ENCODE peak calls at places on chromosomes 3 and 15, in seven cellular contexts. S, G, I, D, J, N and F are unnamed samples.
A peak's percentile ranks its signal among the peaks of the same experiment; 100 is the strongest.

GRCh38 chr3:10419637-10420232 is 85.7 kb downstream of the ATP2B2 start:
- DNase-seq in J (no peak), N (no peak), S (no peak), D (no peak), G (no peak), I (peak; percentile 24), F (no peak)

GRCh38 chr3:13556214-13556613 is 7.3 kb downstream of the FBLN2 start:
- DNase-seq in I (no peak), G (no peak), D (no peak), N (no peak), J (no peak), S (no peak), F (no peak)

GRCh38 chr3:39531681-39532080 is 64.2 kb downstream of the MOBP start:
- DNase-seq in N (no peak), J (no peak), I (no peak), D (no peak), G (no peak), S (no peak), F (peak; percentile 4)

GRCh38 chr3:43960448-43960840 is 269.7 kb downstream of the ABHD5 start:
- DNase-seq in D (no peak), G (no peak), N (no peak), I (no peak), S (no peak), J (no peak), F (peak; percentile 36)

GRCh38 chr3:187946031-187946691 is 200.9 kb upstream of the BCL6 start:
- DNase-seq in N (no peak), G (no peak), D (no peak), I (no peak), S (no peak), J (no peak), F (no peak)

GRCh38 chr3:127812151-127812550 is 10.2 kb downstream of the MGLL start:
- DNase-seq in D (no peak), S (no peak), I (no peak), N (no peak), G (no peak), J (no peak), F (no peak)

GRCh38 chr15:95365615-95366107 is 964.8 kb upstream of the NR2F2 start:
- DNase-seq in J (no peak), S (no peak), G (no peak), N (no peak), D (no peak), I (no peak), F (peak; percentile 93)

GRCh38 chr3:30655187-30655812 is 48.9 kb downstream of the TGFBR2 start:
- DNase-seq in D (no peak), N (no peak), G (no peak), J (no peak), S (no peak), I (no peak), F (peak; percentile 40)

GRCh38 chr15:56772868-56773639 is 39.7 kb upstream of the ZNF280D start:
- DNase-seq in N (no peak), J (no peak), S (peak; percentile 26), I (no peak), G (no peak), D (no peak), F (no peak)

GRCh38 chr3:141336672-141337522 is 31.4 kb upstream of the ZBTB38 start:
- DNase-seq in S (no peak), J (no peak), G (no peak), I (no peak), D (no peak), N (no peak), F (peak; percentile 43)

GRCh38 chr3:36380171-36381031 is at the start of gene STAC:
- DNase-seq in I (no peak), D (peak; percentile 40), J (no peak), G (peak; percentile 34), S (peak; percentile 3), N (no peak), F (no peak)

GRCh38 chr3:170007031-170007663 is 30.6 kb upstream of the GPR160 start:
- DNase-seq in N (no peak), I (peak; percentile 3), J (no peak), G (peak; percentile 30), D (no peak), S (no peak), F (peak; percentile 89)

GRCh38 chr15:69992326-69992725 is 105.4 kb downstream of the TLE3 start:
- DNase-seq in N (no peak), S (no peak), J (no peak), G (no peak), D (no peak), I (no peak), F (no peak)

GRCh38 chr3:10280177-10280529 is 12.6 kb downstream of the GHRL start:
- DNase-seq in G (no peak), D (no peak), J (no peak), S (no peak), I (no peak), N (no peak), F (no peak)

GRCh38 chr15:44662478-44663409 is 718 bp downstream of the SPG11 start:
- DNase-seq in N (peak; percentile 51), I (peak; percentile 85), G (peak; percentile 61), S (peak; percentile 80), J (peak; percentile 81), D (peak; percentile 45), F (peak; percentile 87)

GRCh38 chr3:126554560-126555525 is 3.9 kb downstream of the C3orf22 start:
- DNase-seq in J (peak; percentile 7), G (no peak), N (no peak), I (no peak), S (no peak), D (peak; percentile 7), F (no peak)

GRCh38 chr3:132268956-132269355 is 48.3 kb upstream of the ACP3 start:
- DNase-seq in D (no peak), S (no peak), G (no peak), J (no peak), N (no peak), I (no peak), F (peak; percentile 58)

GRCh38 chr3:111128884-111129283 is 57.3 kb downstream of the NECTIN3 start:
- DNase-seq in D (no peak), S (no peak), N (no peak), G (no peak), I (no peak), J (no peak), F (no peak)

GRCh38 chr15:61095804-61096506 is 133.1 kb downstream of the RORA start:
- DNase-seq in D (no peak), S (no peak), J (no peak), N (no peak), G (no peak), I (no peak), F (no peak)

GRCh38 chr3:129653019-129653418 is 46.5 kb upstream of the PLXND1 start:
- DNase-seq in I (no peak), S (no peak), N (no peak), D (no peak), G (no peak), J (no peak), F (no peak)

GRCh38 chr3:174651951-174652350 is 207.2 kb upstream of the NAALADL2 start:
- DNase-seq in G (no peak), S (no peak), N (peak; percentile 2), I (no peak), D (no peak), J (no peak), F (no peak)

GRCh38 chr3:26091096-26091495 is 301.2 kb downstream of the OXSM start:
- DNase-seq in N (no peak), I (no peak), G (no peak), D (no peak), S (no peak), J (no peak), F (no peak)

GRCh38 chr3:134239538-134239937 is 11.1 kb downstream of the RYK start:
- DNase-seq in S (no peak), N (no peak), I (no peak), J (no peak), G (no peak), D (no peak), F (no peak)

GRCh38 chr3:141429371-141430035 is 57.3 kb upstream of the RASA2 start:
- DNase-seq in G (no peak), I (no peak), S (no peak), J (no peak), N (no peak), D (no peak), F (no peak)

GRCh38 chr3:139778884-139779283 is 101.1 kb upstream of the NMNAT3 start:
- DNase-seq in S (peak; percentile 18), J (no peak), I (no peak), G (no peak), N (no peak), D (no peak), F (no peak)

GRCh38 chr15:85795669-85796305 is 1.1 kb upstream of the KLHL25 start:
- DNase-seq in J (peak; percentile 59), S (no peak), G (no peak), I (no peak), D (no peak), N (no peak), F (no peak)

GRCh38 chr15:100918690-100919480 is at the start of gene LRRK1:
- DNase-seq in I (no peak), J (no peak), D (no peak), S (peak; percentile 69), G (peak; percentile 51), N (no peak), F (peak; percentile 90)

GRCh38 chr15:62850318-62850717 is 192.2 kb upstream of the TPM1 start:
- DNase-seq in N (no peak), J (peak; percentile 76), D (no peak), G (no peak), I (no peak), S (no peak), F (no peak)

GRCh38 chr3:44584646-44585501 is at the start of gene ZNF660:
- DNase-seq in S (peak; percentile 93), G (peak; percentile 69), J (peak; percentile 27), N (peak; percentile 63), I (no peak), D (peak; percentile 68), F (peak; percentile 94)

GRCh38 chr3:111269782-111270181 is 198.2 kb downstream of the NECTIN3 start:
- DNase-seq in N (no peak), S (no peak), G (no peak), D (no peak), J (no peak), I (no peak), F (no peak)